ENCODE peak calls at places on chromosomes 12 and 14, in five cellular contexts. One of them, this sample, is unnamed.

GRCh38 chr12:129028824-129029223 is 175.5 kb downstream of the GLT1D1 start:
- DNase-seq in uterus: no peak
- DNase-seq in fibroblast of pulmonary artery: no peak
- DNase-seq in PC-9: no peak
- DNase-seq in CD8-positive, alpha-beta T cell: no peak
- DNase-seq in this sample: no peak

GRCh38 chr14:22333408-22334274 is 255.4 kb downstream of the DAD1 start:
- DNase-seq in uterus: no peak
- DNase-seq in fibroblast of pulmonary artery: peak; percentile 68
- DNase-seq in PC-9: peak; percentile 87
- DNase-seq in CD8-positive, alpha-beta T cell: no peak
- DNase-seq in this sample: peak; percentile 78

GRCh38 chr14:96105921-96106441 is 66.8 kb downstream of the C14orf132 start:
- DNase-seq in uterus: peak; percentile 40
- DNase-seq in fibroblast of pulmonary artery: no peak
- DNase-seq in PC-9: no peak
- DNase-seq in CD8-positive, alpha-beta T cell: no peak
- DNase-seq in this sample: no peak

GRCh38 chr12:89064780-89065179 is 287.5 kb downstream of the DUSP6 start:
- DNase-seq in uterus: no peak
- DNase-seq in fibroblast of pulmonary artery: peak; percentile 18
- DNase-seq in PC-9: peak; percentile 69
- DNase-seq in CD8-positive, alpha-beta T cell: no peak
- DNase-seq in this sample: peak; percentile 85

GRCh38 chr14:34865889-34866574 is 9.1 kb downstream of the BAZ1A start:
- DNase-seq in uterus: no peak
- DNase-seq in fibroblast of pulmonary artery: no peak
- DNase-seq in PC-9: no peak
- DNase-seq in CD8-positive, alpha-beta T cell: no peak
- DNase-seq in this sample: no peak

GRCh38 chr14:68926236-68926635 is 52.9 kb downstream of the ACTN1 start:
- DNase-seq in uterus: no peak
- DNase-seq in fibroblast of pulmonary artery: peak; percentile 33
- DNase-seq in PC-9: no peak
- DNase-seq in CD8-positive, alpha-beta T cell: no peak
- DNase-seq in this sample: no peak

GRCh38 chr14:61051046-61051445 is 70.0 kb downstream of the SLC38A6 start:
- DNase-seq in uterus: no peak
- DNase-seq in fibroblast of pulmonary artery: peak; percentile 48
- DNase-seq in PC-9: no peak
- DNase-seq in CD8-positive, alpha-beta T cell: no peak
- DNase-seq in this sample: no peak

GRCh38 chr12:42625611-42626010 is 36.1 kb upstream of the PRICKLE1 start:
- DNase-seq in uterus: no peak
- DNase-seq in fibroblast of pulmonary artery: no peak
- DNase-seq in PC-9: no peak
- DNase-seq in CD8-positive, alpha-beta T cell: no peak
- DNase-seq in this sample: no peak

GRCh38 chr12:30961030-30961429 is 34.5 kb downstream of the TSPAN11 start:
- DNase-seq in uterus: no peak
- DNase-seq in fibroblast of pulmonary artery: no peak
- DNase-seq in PC-9: no peak
- DNase-seq in CD8-positive, alpha-beta T cell: no peak
- DNase-seq in this sample: no peak

GRCh38 chr12:52445876-52446275 is 6.1 kb downstream of the KRT6B start:
- DNase-seq in uterus: no peak
- DNase-seq in fibroblast of pulmonary artery: no peak
- DNase-seq in PC-9: no peak
- DNase-seq in CD8-positive, alpha-beta T cell: no peak
- DNase-seq in this sample: no peak

GRCh38 chr14:96747006-96747405 is 50.2 kb upstream of the VRK1 start:
- DNase-seq in uterus: no peak
- DNase-seq in fibroblast of pulmonary artery: no peak
- DNase-seq in PC-9: no peak
- DNase-seq in CD8-positive, alpha-beta T cell: no peak
- DNase-seq in this sample: no peak

GRCh38 chr14:93926873-93927571 is at the start of gene FAM181A:
- DNase-seq in uterus: no peak
- DNase-seq in fibroblast of pulmonary artery: no peak
- DNase-seq in PC-9: no peak
- DNase-seq in CD8-positive, alpha-beta T cell: no peak
- DNase-seq in this sample: no peak

GRCh38 chr14:91271639-91272038 is 27.1 kb upstream of the GPR68 start:
- DNase-seq in uterus: no peak
- DNase-seq in fibroblast of pulmonary artery: no peak
- DNase-seq in PC-9: no peak
- DNase-seq in CD8-positive, alpha-beta T cell: no peak
- DNase-seq in this sample: no peak

GRCh38 chr14:44701563-44702263 is 194.6 kb upstream of the FSCB start:
- DNase-seq in uterus: no peak
- DNase-seq in fibroblast of pulmonary artery: peak; percentile 23
- DNase-seq in PC-9: no peak
- DNase-seq in CD8-positive, alpha-beta T cell: no peak
- DNase-seq in this sample: no peak

GRCh38 chr14:75053396-75054289 is 2.4 kb upstream of the MLH3 start:
- DNase-seq in uterus: no peak
- DNase-seq in fibroblast of pulmonary artery: peak; percentile 10
- DNase-seq in PC-9: peak; percentile 29
- DNase-seq in CD8-positive, alpha-beta T cell: no peak
- DNase-seq in this sample: no peak

GRCh38 chr12:47397664-47398281 is 308.1 kb downstream of the RPAP3 start:
- DNase-seq in uterus: no peak
- DNase-seq in fibroblast of pulmonary artery: peak; percentile 88
- DNase-seq in PC-9: peak; percentile 78
- DNase-seq in CD8-positive, alpha-beta T cell: peak; percentile 46
- DNase-seq in this sample: no peak

GRCh38 chr14:67892466-67893120 is 73.0 kb downstream of the RAD51B start:
- DNase-seq in uterus: no peak
- DNase-seq in fibroblast of pulmonary artery: no peak
- DNase-seq in PC-9: peak; percentile 39
- DNase-seq in CD8-positive, alpha-beta T cell: no peak
- DNase-seq in this sample: no peak

GRCh38 chr12:108915632-108916133 is 35.8 kb downstream of the DAO start:
- DNase-seq in uterus: no peak
- DNase-seq in fibroblast of pulmonary artery: no peak
- DNase-seq in PC-9: no peak
- DNase-seq in CD8-positive, alpha-beta T cell: no peak
- DNase-seq in this sample: no peak

GRCh38 chr12:24838531-24838950 is 110.4 kb downstream of the BCAT1 start:
- DNase-seq in uterus: peak; percentile 30
- DNase-seq in fibroblast of pulmonary artery: peak; percentile 95
- DNase-seq in PC-9: no peak
- DNase-seq in CD8-positive, alpha-beta T cell: no peak
- DNase-seq in this sample: no peak

GRCh38 chr14:92553456-92553855 is 39.9 kb downstream of the RIN3 start:
- DNase-seq in uterus: peak; percentile 36
- DNase-seq in fibroblast of pulmonary artery: peak; percentile 70
- DNase-seq in PC-9: no peak
- DNase-seq in CD8-positive, alpha-beta T cell: no peak
- DNase-seq in this sample: no peak

GRCh38 chr12:82687020-82687951 is 580 bp downstream of the TMTC2 start:
- DNase-seq in uterus: peak; percentile 23
- DNase-seq in fibroblast of pulmonary artery: peak; percentile 21
- DNase-seq in PC-9: peak; percentile 59
- DNase-seq in CD8-positive, alpha-beta T cell: peak; percentile 53
- DNase-seq in this sample: no peak

GRCh38 chr12:105025890-105026289 is 39.8 kb downstream of the NOPCHAP1 start:
- DNase-seq in uterus: peak; percentile 61
- DNase-seq in fibroblast of pulmonary artery: peak; percentile 62
- DNase-seq in PC-9: no peak
- DNase-seq in CD8-positive, alpha-beta T cell: no peak
- DNase-seq in this sample: no peak

GRCh38 chr14:25215607-25216006 is 165.7 kb upstream of the STXBP6 start:
- DNase-seq in uterus: no peak
- DNase-seq in fibroblast of pulmonary artery: no peak
- DNase-seq in PC-9: no peak
- DNase-seq in CD8-positive, alpha-beta T cell: no peak
- DNase-seq in this sample: no peak

GRCh38 chr12:64169999-64170398 is 52.1 kb downstream of the KICS2 start:
- DNase-seq in uterus: no peak
- DNase-seq in fibroblast of pulmonary artery: no peak
- DNase-seq in PC-9: no peak
- DNase-seq in CD8-positive, alpha-beta T cell: no peak
- DNase-seq in this sample: no peak

GRCh38 chr12:94127239-94128131 is 20.9 kb upstream of the PLXNC1 start:
- DNase-seq in uterus: no peak
- DNase-seq in fibroblast of pulmonary artery: no peak
- DNase-seq in PC-9: no peak
- DNase-seq in CD8-positive, alpha-beta T cell: no peak
- DNase-seq in this sample: no peak

GRCh38 chr12:120596901-120597300 is 15.7 kb upstream of the POP5 start:
- DNase-seq in uterus: no peak
- DNase-seq in fibroblast of pulmonary artery: no peak
- DNase-seq in PC-9: no peak
- DNase-seq in CD8-positive, alpha-beta T cell: no peak
- DNase-seq in this sample: no peak

GRCh38 chr12:120599672-120600537 is 18.7 kb upstream of the POP5 start:
- DNase-seq in uterus: no peak
- DNase-seq in fibroblast of pulmonary artery: no peak
- DNase-seq in PC-9: no peak
- DNase-seq in CD8-positive, alpha-beta T cell: no peak
- DNase-seq in this sample: no peak

GRCh38 chr12:120597861-120598260 is 16.7 kb upstream of the POP5 start:
- DNase-seq in uterus: no peak
- DNase-seq in fibroblast of pulmonary artery: no peak
- DNase-seq in PC-9: no peak
- DNase-seq in CD8-positive, alpha-beta T cell: no peak
- DNase-seq in this sample: no peak

GRCh38 chr12:120598674-120599463 is 17.7 kb upstream of the POP5 start:
- DNase-seq in uterus: no peak
- DNase-seq in fibroblast of pulmonary artery: no peak
- DNase-seq in PC-9: peak; percentile 65
- DNase-seq in CD8-positive, alpha-beta T cell: no peak
- DNase-seq in this sample: peak; percentile 69
- H3K4me3 ChIP-seq in uterus: no peak overlapping the region
- H3K4me3 ChIP-seq in fibroblast of pulmonary artery: no peak overlapping the region
- H3K4me3 ChIP-seq in PC-9: no peak overlapping the region
- H3K4me3 ChIP-seq in CD8-positive, alpha-beta T cell: no peak overlapping the region
- H3K4me3 ChIP-seq in this sample: peak overlapping the region; percentile 34

GRCh38 chr12:113860059-113860820 is 105.9 kb downstream of the RBM19 start:
- DNase-seq in uterus: no peak
- DNase-seq in fibroblast of pulmonary artery: no peak
- DNase-seq in PC-9: no peak
- DNase-seq in CD8-positive, alpha-beta T cell: no peak
- DNase-seq in this sample: no peak
- TF ChIP-seq CTCF in uterus: no peak
- TF ChIP-seq CTCF in fibroblast of pulmonary artery: no peak
- TF ChIP-seq CTCF in PC-9: no peak
- TF ChIP-seq CTCF in CD8-positive, alpha-beta T cell: no peak
- TF ChIP-seq CTCF in this sample: no peak

GRCh38 chr12:122870163-122870842 is 25.6 kb downstream of the VPS37B start:
- DNase-seq in uterus: no peak
- DNase-seq in fibroblast of pulmonary artery: no peak
- DNase-seq in PC-9: no peak
- DNase-seq in CD8-positive, alpha-beta T cell: no peak
- DNase-seq in this sample: no peak
- H3K4me3 ChIP-seq in uterus: no peak overlapping the region
- H3K4me3 ChIP-seq in fibroblast of pulmonary artery: no peak overlapping the region
- H3K4me3 ChIP-seq in PC-9: no peak overlapping the region
- H3K4me3 ChIP-seq in CD8-positive, alpha-beta T cell: no peak overlapping the region
- H3K4me3 ChIP-seq in this sample: no peak overlapping the region

GRCh38 chr12:92502417-92503028 is 200.3 kb upstream of the PLEKHG7 start:
- DNase-seq in uterus: no peak
- DNase-seq in fibroblast of pulmonary artery: peak; percentile 11
- DNase-seq in PC-9: no peak
- DNase-seq in CD8-positive, alpha-beta T cell: no peak
- DNase-seq in this sample: no peak
- TF ChIP-seq CTCF in uterus: peak; percentile 8
- TF ChIP-seq CTCF in fibroblast of pulmonary artery: peak; percentile 24
- TF ChIP-seq CTCF in PC-9: no peak
- TF ChIP-seq CTCF in CD8-positive, alpha-beta T cell: no peak
- TF ChIP-seq CTCF in this sample: peak; percentile 52

GRCh38 chr14:64549016-64549415 is 745 bp upstream of the PPP1R36 start:
- DNase-seq in uterus: no peak
- DNase-seq in fibroblast of pulmonary artery: no peak
- DNase-seq in PC-9: no peak
- DNase-seq in CD8-positive, alpha-beta T cell: no peak
- DNase-seq in this sample: no peak

GRCh38 chr14:64549805-64550538 is at the start of gene PPP1R36:
- DNase-seq in uterus: no peak
- DNase-seq in fibroblast of pulmonary artery: no peak
- DNase-seq in PC-9: no peak
- DNase-seq in CD8-positive, alpha-beta T cell: peak; percentile 51
- DNase-seq in this sample: no peak

GRCh38 chr14:64556526-64556925 is 6.8 kb downstream of the PPP1R36 start:
- DNase-seq in uterus: no peak
- DNase-seq in fibroblast of pulmonary artery: peak; percentile 89
- DNase-seq in PC-9: peak; percentile 54
- DNase-seq in CD8-positive, alpha-beta T cell: no peak
- DNase-seq in this sample: no peak

GRCh38 chr14:64554551-64554950 is 4.8 kb downstream of the PPP1R36 start:
- DNase-seq in uterus: no peak
- DNase-seq in fibroblast of pulmonary artery: no peak
- DNase-seq in PC-9: no peak
- DNase-seq in CD8-positive, alpha-beta T cell: no peak
- DNase-seq in this sample: no peak

GRCh38 chr14:64550539-64551333 is 975 bp downstream of the PPP1R36 start:
- DNase-seq in uterus: no peak
- DNase-seq in fibroblast of pulmonary artery: no peak
- DNase-seq in PC-9: no peak
- DNase-seq in CD8-positive, alpha-beta T cell: no peak
- DNase-seq in this sample: no peak
- H3K4me3 ChIP-seq in uterus: no peak overlapping the region
- H3K4me3 ChIP-seq in fibroblast of pulmonary artery: no peak overlapping the region
- H3K4me3 ChIP-seq in PC-9: no peak overlapping the region
- H3K4me3 ChIP-seq in CD8-positive, alpha-beta T cell: no peak overlapping the region
- H3K4me3 ChIP-seq in this sample: no peak overlapping the region

DNA sequence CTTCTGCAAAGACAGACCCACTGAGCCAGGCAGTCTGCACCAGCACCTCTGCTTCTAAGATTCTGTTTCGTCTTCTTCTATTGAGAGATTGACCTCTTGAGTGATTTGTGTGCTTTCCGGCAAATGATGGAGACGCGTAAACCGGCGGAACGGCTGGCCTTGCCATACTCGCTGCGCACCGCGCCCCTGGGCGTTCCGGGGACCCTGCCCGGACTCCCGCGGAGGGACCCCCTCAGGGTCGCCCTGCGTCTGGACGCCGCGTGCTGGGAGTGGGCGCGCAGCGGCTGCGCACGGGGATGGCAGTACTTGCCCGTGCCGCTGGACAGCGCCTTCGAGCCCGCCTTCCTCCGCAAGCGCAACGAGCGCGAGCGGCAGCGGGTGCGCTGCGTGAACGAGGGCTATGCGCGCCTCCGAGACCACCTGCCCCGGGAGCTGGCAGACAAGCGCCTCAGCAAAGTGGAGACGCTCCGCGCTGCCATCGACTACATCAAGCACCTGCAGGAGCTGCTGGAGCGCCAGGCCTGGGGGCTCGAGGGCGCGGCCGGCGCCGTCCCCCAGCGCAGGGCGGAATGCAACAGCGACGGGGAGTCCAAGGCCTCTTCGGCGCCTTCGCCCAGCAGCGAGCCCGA is 703 bp downstream of the ASCL4 start:
- DNase-seq in uterus: no peak
- DNase-seq in fibroblast of pulmonary artery: no peak
- DNase-seq in PC-9: no peak
- DNase-seq in CD8-positive, alpha-beta T cell: no peak
- DNase-seq in this sample: no peak
- TF ChIP-seq CTCF in uterus: no peak
- TF ChIP-seq CTCF in fibroblast of pulmonary artery: no peak
- TF ChIP-seq CTCF in PC-9: no peak
- TF ChIP-seq CTCF in CD8-positive, alpha-beta T cell: no peak
- TF ChIP-seq CTCF in this sample: no peak

GRCh38 chr14:103879570-103880333 is 32.4 kb upstream of the PPP1R13B start:
- DNase-seq in uterus: peak; percentile 41
- DNase-seq in fibroblast of pulmonary artery: no peak
- DNase-seq in PC-9: no peak
- DNase-seq in CD8-positive, alpha-beta T cell: no peak
- DNase-seq in this sample: no peak
- H3K4me3 ChIP-seq in uterus: no peak overlapping the region
- H3K4me3 ChIP-seq in fibroblast of pulmonary artery: peak overlapping the region; percentile 24
- H3K4me3 ChIP-seq in PC-9: no peak overlapping the region
- H3K4me3 ChIP-seq in CD8-positive, alpha-beta T cell: peak overlapping the region; percentile 30
- H3K4me3 ChIP-seq in this sample: peak overlapping the region; percentile 49

This sample was measured in epithelial cell of proximal tubule.